ENCODE peak calls at places on chromosomes 2 and 18, in nine cellular contexts. D is mesendoderm, F is lower lobe of right lung, T is breast epithelium, Z is heart right ventricle, W is upper lobe of right lung, V is colonic mucosa, Q is kidney, E is GM23338. M is an unnamed sample.
A peak's percentile ranks its signal among the peaks of the same experiment; 100 is the strongest.

GRCh38 chr2:234852941-234853340 is 98.9 kb upstream of the SH3BP4 start:
- DNase-seq in D (no peak), F (no peak), T (no peak), Z (no peak), W (no peak), V (no peak), Q (no peak), E (no peak), M (no peak)

GRCh38 chr2:74529357-74530238 is at the start of the genes AUP1 and HTRA2:
- DNase-seq in D (peak; percentile 100), F (peak; percentile 99), T (peak; percentile 95), Z (peak; percentile 98), W (peak; percentile 100), V (peak; percentile 99), Q (peak; percentile 100), E (peak; percentile 100), M (peak; percentile 98)

GRCh38 chr2:219543596-219544358 is at the start of the genes CHPF and TMEM198:
- DNase-seq in D (peak; percentile 100), F (peak; percentile 98), T (peak; percentile 99), Z (peak; percentile 97), W (peak; percentile 98), V (peak; percentile 97), Q (peak; percentile 99), E (peak; percentile 99), M (peak; percentile 96)

GRCh38 chr2:236568068-236568921 is 1.3 kb upstream of the ACKR3 start:
- DNase-seq in D (peak; percentile 54), F (peak; percentile 69), T (no peak), Z (peak; percentile 67), W (peak; percentile 73), V (peak; percentile 38), Q (peak; percentile 84), E (peak; percentile 51), M (peak; percentile 53)

GRCh38 chr2:102439065-102439695 is 16.2 kb downstream of the IL18RAP start:
- DNase-seq in D (peak; percentile 34), F (no peak), T (no peak), Z (no peak), W (no peak), V (no peak), Q (no peak), E (no peak), M (no peak)

GRCh38 chr2:239165206-239165831 is 235.5 kb downstream of the HDAC4 start:
- DNase-seq in D (no peak), F (peak; percentile 32), T (no peak), Z (no peak), W (peak; percentile 35), V (no peak), Q (peak; percentile 46), E (no peak), M (no peak)

GRCh38 chr18:67239826-67240225 is 276.7 kb downstream of the DSEL start:
- DNase-seq in D (no peak), F (no peak), T (no peak), Z (no peak), W (no peak), V (no peak), Q (no peak), E (no peak), M (no peak)

GRCh38 chr2:127909019-127909418 is 23.3 kb upstream of the AMMECR1L start:
- DNase-seq in D (no peak), F (no peak), T (no peak), Z (no peak), W (no peak), V (no peak), Q (no peak), E (peak; percentile 47), M (no peak)

GRCh38 chr2:176085861-176086771 is 2.4 kb upstream of the EVX2 start:
- DNase-seq in D (peak; percentile 72), F (no peak), T (no peak), Z (peak; percentile 31), W (peak; percentile 58), V (peak; percentile 56), Q (no peak), E (peak; percentile 75), M (no peak)

GRCh38 chr2:200603972-200604371 is 18.2 kb downstream of the AOX1 start:
- DNase-seq in D (peak; percentile 59), F (no peak), T (no peak), Z (no peak), W (no peak), V (no peak), Q (no peak), E (no peak), M (no peak)

GRCh38 chr2:28604284-28604843 is 108.5 kb downstream of the PLB1 start:
- DNase-seq in D (no peak), F (no peak), T (no peak), Z (no peak), W (no peak), V (no peak), Q (no peak), E (no peak), M (no peak)

GRCh38 chr18:7023581-7023980 is 94.0 kb downstream of the LAMA1 start:
- DNase-seq in D (no peak), F (no peak), T (no peak), Z (no peak), W (no peak), V (no peak), Q (no peak), E (no peak), M (no peak)

GRCh38 chr2:24448811-24449210 is 42.2 kb upstream of the NCOA1 start:
- DNase-seq in D (no peak), F (no peak), T (no peak), Z (no peak), W (no peak), V (no peak), Q (no peak), E (no peak), M (no peak)

GRCh38 chr18:58793361-58793760 is 71.3 kb upstream of the ZNF532 start:
- DNase-seq in D (no peak), F (no peak), T (peak; percentile 88), Z (no peak), W (no peak), V (no peak), Q (no peak), E (no peak), M (peak; percentile 75)

GRCh38 chr2:100237770-100238169 is 84.5 kb downstream of the LONRF2 start:
- DNase-seq in D (peak; percentile 74), F (no peak), T (no peak), Z (no peak), W (no peak), V (no peak), Q (no peak), E (peak; percentile 33), M (no peak)

GRCh38 chr2:207032490-207032889 is 93.2 kb downstream of the CPO start:
- DNase-seq in D (no peak), F (no peak), T (no peak), Z (no peak), W (no peak), V (no peak), Q (no peak), E (no peak), M (no peak)

GRCh38 chr2:186542002-186542401 is 47.9 kb upstream of the ITGAV start:
- DNase-seq in D (peak; percentile 77), F (no peak), T (no peak), Z (no peak), W (no peak), V (no peak), Q (no peak), E (peak; percentile 37), M (no peak)

GRCh38 chr2:152549428-152549827 is 167.8 kb downstream of the PRPF40A start:
- DNase-seq in D (no peak), F (no peak), T (no peak), Z (no peak), W (no peak), V (no peak), Q (no peak), E (no peak), M (no peak)

GRCh38 chr18:22345733-22346132 is 72.0 kb downstream of the CTAGE1 start:
- DNase-seq in D (no peak), F (no peak), T (no peak), Z (no peak), W (no peak), V (peak; percentile 23), Q (no peak), E (no peak), M (no peak)

GRCh38 chr2:238370482-238371372 is 50.4 kb downstream of the TRAF3IP1 start:
- DNase-seq in D (peak; percentile 61), F (peak; percentile 70), T (peak; percentile 49), Z (peak; percentile 48), W (peak; percentile 69), V (peak; percentile 73), Q (no peak), E (peak; percentile 74), M (no peak)

GRCh38 chr2:3913252-3913651 is 209.9 kb downstream of the DCDC2C start:
- DNase-seq in D (no peak), F (no peak), T (no peak), Z (peak; percentile 39), W (no peak), V (no peak), Q (no peak), E (no peak), M (no peak)

GRCh38 chr18:62524443-62525200 is 1.8 kb downstream of the ZCCHC2 start:
- DNase-seq in D (peak; percentile 67), F (peak; percentile 79), T (peak; percentile 50), Z (peak; percentile 42), W (peak; percentile 87), V (peak; percentile 69), Q (peak; percentile 88), E (peak; percentile 75), M (peak; percentile 38)

GRCh38 chr18:11989174-11989573 is 7.9 kb downstream of the IMPA2 start:
- DNase-seq in D (no peak), F (no peak), T (no peak), Z (no peak), W (no peak), V (peak; percentile 68), Q (peak; percentile 22), E (no peak), M (no peak)
- H3K4me1 ChIP-seq in D (peaks cover 4% of the 10 kb centered on the region), F (peaks cover 24% of the 10 kb centered on the region), T (no peaks in the 10 kb centered on the region), Z (peaks cover 46% of the 10 kb centered on the region), W (peaks cover 6% of the 10 kb centered on the region), V (peaks cover 10% of the 10 kb centered on the region), Q (peaks cover 67% of the 10 kb centered on the region), E (peaks cover 43% of the 10 kb centered on the region), M (peaks cover 89% of the 10 kb centered on the region)

DNA sequence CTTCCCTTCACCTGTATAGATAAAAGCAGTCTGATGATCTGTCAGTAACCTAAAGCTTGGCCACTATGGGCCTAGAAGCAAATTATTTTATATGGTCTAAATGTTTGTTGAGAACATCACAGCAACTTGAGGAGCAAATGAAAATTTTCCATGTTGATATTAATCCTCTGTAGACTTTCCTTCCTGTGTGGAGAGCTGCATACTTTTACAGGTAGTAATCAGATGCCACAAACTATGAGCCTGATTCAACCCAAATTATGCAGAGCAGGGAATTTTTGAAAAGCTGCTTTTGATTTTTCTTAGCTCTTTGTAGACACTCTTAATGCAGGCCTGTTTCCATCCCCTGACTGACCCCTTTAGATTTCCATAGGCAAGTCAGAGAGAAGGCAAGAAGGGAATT is 17.3 kb downstream of the PAX3 start:
- DNase-seq in D (no peak), F (no peak), T (no peak), Z (no peak), W (no peak), V (no peak), Q (no peak), E (no peak), M (no peak)
- H3K4me1 ChIP-seq in D (no peaks in the 10 kb centered on the region), F (no peaks in the 10 kb centered on the region), T (no peaks in the 10 kb centered on the region), Z (no peaks in the 10 kb centered on the region), W (no peaks in the 10 kb centered on the region), V (no peaks in the 10 kb centered on the region), Q (no peaks in the 10 kb centered on the region), E (peaks cover 6% of the 10 kb centered on the region), M (peaks cover 29% of the 10 kb centered on the region)

GRCh38 chr2:69223759-69224494 is 163.1 kb downstream of the GFPT1 start:
- DNase-seq in D (no peak), F (no peak), T (no peak), Z (no peak), W (no peak), V (peak; percentile 36), Q (no peak), E (no peak), M (no peak)
- H3K4me1 ChIP-seq in D (no peaks in the 10 kb centered on the region), F (peaks cover 27% of the 10 kb centered on the region), T (no peaks in the 10 kb centered on the region), Z (peaks cover 34% of the 10 kb centered on the region), W (peaks cover 5% of the 10 kb centered on the region), V (peaks cover 5% of the 10 kb centered on the region), Q (peaks cover 5% of the 10 kb centered on the region), E (peaks cover 5% of the 10 kb centered on the region), M (peaks cover 6% of the 10 kb centered on the region)

GRCh38 chr2:134201559-134201958 is 52.3 kb upstream of the MGAT5 start:
- DNase-seq in D (no peak), F (no peak), T (no peak), Z (no peak), W (no peak), V (no peak), Q (no peak), E (no peak), M (no peak)
- H3K4me1 ChIP-seq in D (peaks cover 31% of the 10 kb centered on the region), F (peaks cover 40% of the 10 kb centered on the region), T (no peaks in the 10 kb centered on the region), Z (peaks cover 86% of the 10 kb centered on the region), W (peaks cover 24% of the 10 kb centered on the region), V (no peaks in the 10 kb centered on the region), Q (peaks cover 30% of the 10 kb centered on the region), E (peaks cover 77% of the 10 kb centered on the region), M (peaks cover 5% of the 10 kb centered on the region)